ENCODE peak calls at places on chromosomes 13 and 19, in seven cellular contexts. B, J, S, I, C, R and X are unnamed samples.
A peak's percentile ranks its signal among the peaks of the same experiment; 100 is the strongest.

GRCh38 chr13:63287926-63288325 is 1872.3 kb upstream of the PCDH20 start:
- DNase-seq in S (no peak), I (no peak), J (no peak), R (no peak), C (no peak), B (no peak), X (no peak)

GRCh38 chr13:102033719-102034446 is 368.0 kb downstream of the FGF14 start:
- DNase-seq in J (no peak), C (no peak), I (no peak), S (no peak), B (no peak), R (no peak), X (no peak)

GRCh38 chr19:44605547-44605946 is 7.8 kb upstream of the IGSF23 start:
- DNase-seq in S (no peak), B (no peak), I (no peak), R (no peak), C (no peak), J (no peak), X (no peak)

GRCh38 chr13:110469597-110469996 is 91.9 kb downstream of the RAB20 start:
- DNase-seq in R (no peak), S (no peak), C (no peak), J (no peak), I (no peak), B (no peak), X (no peak)

GRCh38 chr13:87671031-87671823 is at the start of gene SLITRK5:
- DNase-seq in S (peak; percentile 16), B (peak; percentile 55), I (peak; percentile 68), C (peak; percentile 50), R (peak; percentile 72), J (peak; percentile 9), X (peak; percentile 81)

GRCh38 chr19:45922281-45922680 is 7.7 kb upstream of the NANOS2 start:
- DNase-seq in S (no peak), I (no peak), C (no peak), R (no peak), B (no peak), J (no peak), X (no peak)

GRCh38 chr13:50334944-50335343 is 319.7 kb downstream of the KCNRG start:
- DNase-seq in R (no peak), I (no peak), C (no peak), B (no peak), J (no peak), S (no peak), X (peak; percentile 7)

GRCh38 chr19:39402417-39403297 is 4.0 kb upstream of the ZFP36 start:
- DNase-seq in S (peak; percentile 94), B (peak; percentile 96), J (peak; percentile 38), I (peak; percentile 94), R (peak; percentile 94), C (peak; percentile 87), X (peak; percentile 95)